ENCODE peak calls at places on chromosomes 11 and 22, in four cellular contexts. G, B, S and F are unnamed samples.

GRCh38 chr11:62399172-62399867 is 19.5 kb upstream of the SCGB1A1 start:
- DNase-seq in G (no peak), B (no peak), S (no peak), F (peak; percentile 59)

GRCh38 chr11:72511393-72512047 is 77.2 kb upstream of the CLPB start:
- DNase-seq in G (no peak), B (no peak), S (no peak), F (no peak)

GRCh38 chr22:33049125-33049729 is 9.0 kb downstream of the SYN3 start:
- DNase-seq in G (peak; percentile 91), B (peak; percentile 79), S (peak; percentile 69), F (peak; percentile 74)

GRCh38 chr11:123431619-123432018 is 1.6 kb downstream of the GRAMD1B start:
- DNase-seq in G (no peak), B (no peak), S (no peak), F (no peak)

GRCh38 chr11:117230981-117231636 is 764 bp downstream of the PCSK7 start:
- DNase-seq in G (peak; percentile 9), B (no peak), S (no peak), F (no peak)

GRCh38 chr11:65542738-65543390 is 15.3 kb downstream of the LTBP3 start:
- DNase-seq in G (no peak), B (no peak), S (no peak), F (no peak)

GRCh38 chr11:36056160-36056751 is 112.4 kb downstream of the LDLRAD3 start:
- DNase-seq in G (peak; percentile 82), B (peak; percentile 47), S (no peak), F (no peak)

GRCh38 chr22:29336751-29337490 is 21.4 kb upstream of the RASL10A start:
- DNase-seq in G (no peak), B (no peak), S (peak; percentile 91), F (no peak)

GRCh38 chr11:126915430-126915829 is 85.1 kb downstream of the KIRREL3 start:
- DNase-seq in G (no peak), B (no peak), S (no peak), F (no peak)

DNA sequence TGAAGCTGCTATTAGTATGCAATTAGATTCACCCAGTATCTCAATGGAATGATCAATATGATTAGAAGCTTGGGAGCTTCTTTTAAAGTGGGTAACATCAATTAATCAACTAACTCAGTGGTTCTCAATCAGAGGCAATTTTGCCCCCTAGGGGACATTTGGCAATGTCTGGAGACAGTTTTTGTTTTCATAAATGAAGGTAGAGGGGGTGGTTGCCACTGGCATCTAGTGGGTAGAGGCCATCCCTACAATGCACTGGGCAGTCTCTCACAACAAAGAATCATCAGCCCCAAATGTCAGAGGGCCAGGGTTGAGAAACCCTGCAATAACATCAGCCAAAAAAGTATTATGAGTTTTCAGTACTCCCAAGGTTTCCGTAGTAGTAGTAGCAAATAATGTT is 5.9 kb upstream of the AMOTL1 start:
- DNase-seq in G (peak; percentile 43), B (no peak), S (no peak), F (no peak)
- TF ChIP-seq CTCF in G (peak; percentile 59), B (peak; percentile 31), S (peak; percentile 22), F (peak; percentile 35)

GRCh38 chr22:20582171-20582511 is 74.7 kb downstream of the MED15 start:
- DNase-seq in G (no peak), B (no peak), S (no peak), F (no peak)

GRCh38 chr22:20584872-20585639 is 77.6 kb downstream of the MED15 start:
- DNase-seq in G (no peak), B (no peak), S (no peak), F (no peak)

GRCh38 chr22:20584029-20584871 is 76.8 kb downstream of the MED15 start:
- DNase-seq in G (no peak), B (no peak), S (no peak), F (no peak)

GRCh38 chr22:20582520-20583361 is 75.3 kb downstream of the MED15 start:
- DNase-seq in G (no peak), B (no peak), S (peak; percentile 54), F (no peak)

DNA sequence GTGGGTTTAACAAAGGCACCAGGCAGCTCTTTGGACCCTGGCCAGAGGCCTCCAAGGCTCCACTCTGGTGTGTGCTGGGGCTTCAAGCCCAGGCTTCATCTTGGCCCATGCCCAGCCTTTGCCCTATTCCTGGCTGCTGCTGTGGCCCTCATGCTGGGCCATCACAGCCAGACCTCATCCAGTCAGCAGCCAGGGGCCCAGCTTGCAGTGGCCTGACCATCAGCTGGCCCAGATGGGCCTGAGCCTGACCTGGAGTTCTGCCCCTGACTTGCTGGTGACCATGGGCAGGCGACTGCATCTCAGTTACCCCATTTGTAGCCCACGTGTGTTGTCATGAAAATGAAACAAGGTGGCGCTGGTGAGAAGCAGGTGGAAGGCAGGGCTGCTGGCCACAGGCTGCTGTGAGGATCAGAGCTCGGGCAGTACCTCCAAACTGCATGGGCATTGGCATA is 76.1 kb downstream of the MED15 start:
- DNase-seq in G (peak; percentile 66), B (no peak), S (no peak), F (no peak)
- TF ChIP-seq CTCF in G (peak; percentile 71), B (no peak), S (no peak), F (no peak)

GRCh38 chr11:120512727-120513435 is 1.3 kb downstream of the GRIK4 start:
- DNase-seq in G (no peak), B (no peak), S (peak; percentile 42), F (peak; percentile 62)
- TF ChIP-seq CTCF in G (peak; percentile 8), B (no peak), S (no peak), F (no peak)

DNA sequence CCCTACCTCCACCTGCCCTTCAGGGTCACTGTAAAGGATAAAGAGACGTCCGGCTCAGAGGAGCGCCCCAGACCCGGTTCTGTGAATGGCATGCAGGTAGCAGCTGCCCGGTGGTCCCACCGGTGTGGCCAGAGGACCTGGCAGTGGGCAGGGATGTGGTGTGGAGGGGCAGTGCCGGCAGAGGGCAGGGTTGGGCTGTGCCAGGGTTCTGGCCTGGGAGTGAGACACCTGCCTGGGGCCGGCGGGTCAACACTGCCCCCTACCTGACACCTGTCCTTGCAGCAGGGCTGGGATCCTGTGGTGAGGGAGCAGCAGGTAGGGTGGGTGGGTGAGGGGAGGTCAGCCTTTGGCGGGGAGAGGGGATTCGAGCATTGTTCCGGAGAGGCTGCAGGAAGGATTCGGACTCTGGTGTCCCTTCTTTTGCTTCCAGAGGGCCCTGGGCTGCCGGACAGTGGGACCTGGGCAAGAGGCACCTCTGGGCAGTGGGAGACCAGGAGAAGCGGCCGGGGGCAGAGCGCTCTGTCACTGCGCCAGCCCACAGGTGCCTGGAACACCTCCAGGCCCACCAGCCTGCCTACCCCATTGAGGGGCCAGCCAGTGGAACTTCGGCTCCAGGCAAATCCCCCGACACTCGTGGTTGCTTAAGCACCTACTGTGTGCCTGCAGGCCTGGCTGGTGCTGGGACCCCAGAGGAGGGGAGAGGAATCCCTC is 1.6 kb upstream of the PHLDA2 start:
- DNase-seq in G (peak; percentile 94), B (no peak), S (peak; percentile 91), F (peak; percentile 94)
- TF ChIP-seq CTCF in G (peak; percentile 100), B (peak; percentile 59), S (peak; percentile 90), F (peak; percentile 65)

GRCh38 chr11:119571311-119571710 is 148.3 kb upstream of the THY1 start:
- DNase-seq in G (no peak), B (no peak), S (no peak), F (no peak)

GRCh38 chr11:119573858-119574257 is 150.9 kb upstream of the THY1 start:
- DNase-seq in G (no peak), B (no peak), S (no peak), F (no peak)

GRCh38 chr11:119567667-119568582 is 145.0 kb upstream of the THY1 start:
- DNase-seq in G (peak; percentile 16), B (no peak), S (no peak), F (no peak)

GRCh38 chr11:119578466-119579220 is 150.4 kb downstream of the NECTIN1 start:
- DNase-seq in G (no peak), B (no peak), S (no peak), F (no peak)

DNA sequence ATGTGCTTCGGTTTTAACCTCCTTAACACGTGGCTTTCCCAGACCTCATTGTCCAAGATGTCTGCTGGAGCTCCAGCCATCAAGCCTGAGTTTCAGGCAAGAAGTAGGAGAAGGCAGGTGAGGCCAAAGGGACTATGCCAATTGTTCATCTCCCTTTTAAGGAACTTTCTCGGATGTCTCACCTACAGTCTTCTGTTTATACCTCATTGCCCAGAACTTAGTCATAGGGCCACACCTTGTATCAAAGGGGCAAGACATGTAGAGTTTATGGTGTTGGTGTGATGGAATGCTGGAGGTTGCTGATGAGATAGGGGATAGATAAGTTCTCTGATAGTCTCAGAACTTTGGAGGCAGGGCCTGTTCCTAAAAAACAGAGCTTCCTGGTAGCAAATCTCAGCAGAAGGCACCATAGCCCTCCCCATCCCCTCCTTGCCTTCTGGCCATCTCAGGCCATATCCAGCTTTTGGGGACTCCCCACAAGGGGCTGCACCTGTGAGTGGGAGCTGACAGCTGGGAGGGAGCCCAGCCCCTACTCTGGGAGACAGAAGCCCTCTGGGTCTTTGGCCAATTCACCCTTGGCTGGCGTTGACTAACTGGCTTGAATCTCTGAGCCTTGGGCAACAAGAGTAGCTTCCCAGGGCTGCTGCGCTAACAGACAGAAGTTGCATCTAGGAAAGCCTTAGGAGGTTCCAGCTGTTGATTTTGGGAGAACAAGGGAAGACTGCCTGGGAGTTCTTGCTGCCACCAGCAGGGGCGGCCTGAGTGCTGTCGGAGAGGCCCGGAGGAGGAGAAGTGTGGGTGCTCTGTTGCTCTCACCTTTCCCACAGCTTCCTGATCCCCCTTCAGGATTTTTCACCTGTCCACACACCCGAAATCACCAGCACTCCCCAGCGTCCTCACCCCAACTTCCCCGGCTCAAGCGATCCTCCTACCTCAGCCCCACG is 149.8 kb upstream of the THY1 start:
- DNase-seq in G (peak; percentile 69), B (no peak), S (no peak), F (no peak)
- TF ChIP-seq CTCF in G (peak; percentile 42), B (no peak), S (no peak), F (no peak)

GRCh38 chr11:106917973-106918372 is 100.3 kb downstream of the GUCY1A2 start:
- DNase-seq in G (peak; percentile 57), B (peak; percentile 10), S (no peak), F (no peak)
- TF ChIP-seq CTCF in G (peak; percentile 52), B (peak; percentile 51), S (peak; percentile 15), F (peak; percentile 8)